ENCODE peak calls at places on chromosomes 1 and 21, in six cellular contexts. One of them, this sample, is unnamed.

GRCh38 chr1:19450811-19451564 is 34.4 kb downstream of the CAPZB start:
- DNase-seq in HTR-8/SVneo: peak; percentile 72
- DNase-seq in AG09319: peak; percentile 93
- DNase-seq in left cardiac atrium: no peak
- DNase-seq in stimulated activated CD4-positive, alpha-beta T cell treated with anti-CD3 and anti-CD28 coated beads, TNF-alpha, amount 100 ng/mL, for 4 hours: no peak
- DNase-seq in activated T-helper 1 cell treated with anti-CD3 and anti-CD28 coated beads, Interleukin-12 subunit alpha, Interleukin-12 subunit beta, Interleukin-2, Interleukin-4 antibody, amounts not matched to agents 30 ng/mL and 10 ng/mL and 1 ng/mL, durations not matched to agents 14 hours and 24 hours and 36 hours: no peak
- DNase-seq in this sample: no peak

GRCh38 chr1:81699234-81699633 is 101.5 kb upstream of the ADGRL2 start:
- DNase-seq in HTR-8/SVneo: no peak
- DNase-seq in AG09319: no peak
- DNase-seq in left cardiac atrium: no peak
- DNase-seq in stimulated activated CD4-positive, alpha-beta T cell treated with anti-CD3 and anti-CD28 coated beads, TNF-alpha, amount 100 ng/mL, for 4 hours: no peak
- DNase-seq in activated T-helper 1 cell treated with anti-CD3 and anti-CD28 coated beads, Interleukin-12 subunit alpha, Interleukin-12 subunit beta, Interleukin-2, Interleukin-4 antibody, amounts not matched to agents 30 ng/mL and 10 ng/mL and 1 ng/mL, durations not matched to agents 14 hours and 24 hours and 36 hours: no peak
- DNase-seq in this sample: no peak

GRCh38 chr1:230913496-230913895 is 45.2 kb upstream of the C1orf198 start:
- DNase-seq in HTR-8/SVneo: no peak
- DNase-seq in AG09319: no peak
- DNase-seq in left cardiac atrium: no peak
- DNase-seq in stimulated activated CD4-positive, alpha-beta T cell treated with anti-CD3 and anti-CD28 coated beads, TNF-alpha, amount 100 ng/mL, for 4 hours: no peak
- DNase-seq in activated T-helper 1 cell treated with anti-CD3 and anti-CD28 coated beads, Interleukin-12 subunit alpha, Interleukin-12 subunit beta, Interleukin-2, Interleukin-4 antibody, amounts not matched to agents 30 ng/mL and 10 ng/mL and 1 ng/mL, durations not matched to agents 14 hours and 24 hours and 36 hours: no peak
- DNase-seq in this sample: no peak

GRCh38 chr1:81921344-81921743 is 120.6 kb downstream of the ADGRL2 start:
- DNase-seq in HTR-8/SVneo: no peak
- DNase-seq in AG09319: no peak
- DNase-seq in left cardiac atrium: no peak
- DNase-seq in stimulated activated CD4-positive, alpha-beta T cell treated with anti-CD3 and anti-CD28 coated beads, TNF-alpha, amount 100 ng/mL, for 4 hours: no peak
- DNase-seq in activated T-helper 1 cell treated with anti-CD3 and anti-CD28 coated beads, Interleukin-12 subunit alpha, Interleukin-12 subunit beta, Interleukin-2, Interleukin-4 antibody, amounts not matched to agents 30 ng/mL and 10 ng/mL and 1 ng/mL, durations not matched to agents 14 hours and 24 hours and 36 hours: no peak
- DNase-seq in this sample: no peak

GRCh38 chr1:1019122-1019999 is 559 bp upstream of the AGRN start:
- DNase-seq in HTR-8/SVneo: peak; percentile 76
- DNase-seq in AG09319: peak; percentile 67
- DNase-seq in left cardiac atrium: peak; percentile 86
- DNase-seq in stimulated activated CD4-positive, alpha-beta T cell treated with anti-CD3 and anti-CD28 coated beads, TNF-alpha, amount 100 ng/mL, for 4 hours: peak; percentile 67
- DNase-seq in activated T-helper 1 cell treated with anti-CD3 and anti-CD28 coated beads, Interleukin-12 subunit alpha, Interleukin-12 subunit beta, Interleukin-2, Interleukin-4 antibody, amounts not matched to agents 30 ng/mL and 10 ng/mL and 1 ng/mL, durations not matched to agents 14 hours and 24 hours and 36 hours: peak; percentile 75
- DNase-seq in this sample: peak; percentile 67

GRCh38 chr21:44259082-44259705 is 2.5 kb downstream of the DNMT3L start:
- DNase-seq in HTR-8/SVneo: no peak
- DNase-seq in AG09319: no peak
- DNase-seq in left cardiac atrium: peak; percentile 13
- DNase-seq in stimulated activated CD4-positive, alpha-beta T cell treated with anti-CD3 and anti-CD28 coated beads, TNF-alpha, amount 100 ng/mL, for 4 hours: no peak
- DNase-seq in activated T-helper 1 cell treated with anti-CD3 and anti-CD28 coated beads, Interleukin-12 subunit alpha, Interleukin-12 subunit beta, Interleukin-2, Interleukin-4 antibody, amounts not matched to agents 30 ng/mL and 10 ng/mL and 1 ng/mL, durations not matched to agents 14 hours and 24 hours and 36 hours: no peak
- DNase-seq in this sample: no peak

GRCh38 chr1:182069028-182069466 is 7.5 kb upstream of the ZNF648 start:
- DNase-seq in HTR-8/SVneo: peak; percentile 63
- DNase-seq in AG09319: no peak
- DNase-seq in left cardiac atrium: peak; percentile 49
- DNase-seq in stimulated activated CD4-positive, alpha-beta T cell treated with anti-CD3 and anti-CD28 coated beads, TNF-alpha, amount 100 ng/mL, for 4 hours: no peak
- DNase-seq in activated T-helper 1 cell treated with anti-CD3 and anti-CD28 coated beads, Interleukin-12 subunit alpha, Interleukin-12 subunit beta, Interleukin-2, Interleukin-4 antibody, amounts not matched to agents 30 ng/mL and 10 ng/mL and 1 ng/mL, durations not matched to agents 14 hours and 24 hours and 36 hours: no peak
- DNase-seq in this sample: no peak

GRCh38 chr1:231806623-231807470 is 180.3 kb downstream of the DISC1 start:
- DNase-seq in HTR-8/SVneo: peak; percentile 60
- DNase-seq in AG09319: no peak
- DNase-seq in left cardiac atrium: peak; percentile 46
- DNase-seq in stimulated activated CD4-positive, alpha-beta T cell treated with anti-CD3 and anti-CD28 coated beads, TNF-alpha, amount 100 ng/mL, for 4 hours: no peak
- DNase-seq in activated T-helper 1 cell treated with anti-CD3 and anti-CD28 coated beads, Interleukin-12 subunit alpha, Interleukin-12 subunit beta, Interleukin-2, Interleukin-4 antibody, amounts not matched to agents 30 ng/mL and 10 ng/mL and 1 ng/mL, durations not matched to agents 14 hours and 24 hours and 36 hours: peak; percentile 7
- DNase-seq in this sample: no peak

GRCh38 chr1:81428998-81429397 is 371.7 kb upstream of the ADGRL2 start:
- DNase-seq in HTR-8/SVneo: no peak
- DNase-seq in AG09319: no peak
- DNase-seq in left cardiac atrium: no peak
- DNase-seq in stimulated activated CD4-positive, alpha-beta T cell treated with anti-CD3 and anti-CD28 coated beads, TNF-alpha, amount 100 ng/mL, for 4 hours: no peak
- DNase-seq in activated T-helper 1 cell treated with anti-CD3 and anti-CD28 coated beads, Interleukin-12 subunit alpha, Interleukin-12 subunit beta, Interleukin-2, Interleukin-4 antibody, amounts not matched to agents 30 ng/mL and 10 ng/mL and 1 ng/mL, durations not matched to agents 14 hours and 24 hours and 36 hours: no peak
- DNase-seq in this sample: no peak

GRCh38 chr21:25657140-25657539 is 18.1 kb downstream of the JAM2 start:
- DNase-seq in HTR-8/SVneo: no peak
- DNase-seq in AG09319: no peak
- DNase-seq in left cardiac atrium: no peak
- DNase-seq in stimulated activated CD4-positive, alpha-beta T cell treated with anti-CD3 and anti-CD28 coated beads, TNF-alpha, amount 100 ng/mL, for 4 hours: no peak
- DNase-seq in activated T-helper 1 cell treated with anti-CD3 and anti-CD28 coated beads, Interleukin-12 subunit alpha, Interleukin-12 subunit beta, Interleukin-2, Interleukin-4 antibody, amounts not matched to agents 30 ng/mL and 10 ng/mL and 1 ng/mL, durations not matched to agents 14 hours and 24 hours and 36 hours: no peak
- DNase-seq in this sample: no peak

GRCh38 chr1:223344491-223344890 is 19.5 kb downstream of the SUSD4 start:
- DNase-seq in HTR-8/SVneo: no peak
- DNase-seq in AG09319: no peak
- DNase-seq in left cardiac atrium: peak; percentile 56
- DNase-seq in stimulated activated CD4-positive, alpha-beta T cell treated with anti-CD3 and anti-CD28 coated beads, TNF-alpha, amount 100 ng/mL, for 4 hours: no peak
- DNase-seq in activated T-helper 1 cell treated with anti-CD3 and anti-CD28 coated beads, Interleukin-12 subunit alpha, Interleukin-12 subunit beta, Interleukin-2, Interleukin-4 antibody, amounts not matched to agents 30 ng/mL and 10 ng/mL and 1 ng/mL, durations not matched to agents 14 hours and 24 hours and 36 hours: no peak
- DNase-seq in this sample: no peak

GRCh38 chr1:204451352-204452124 is 39.9 kb upstream of the PPP1R15B start:
- DNase-seq in HTR-8/SVneo: no peak
- DNase-seq in AG09319: no peak
- DNase-seq in left cardiac atrium: no peak
- DNase-seq in stimulated activated CD4-positive, alpha-beta T cell treated with anti-CD3 and anti-CD28 coated beads, TNF-alpha, amount 100 ng/mL, for 4 hours: no peak
- DNase-seq in activated T-helper 1 cell treated with anti-CD3 and anti-CD28 coated beads, Interleukin-12 subunit alpha, Interleukin-12 subunit beta, Interleukin-2, Interleukin-4 antibody, amounts not matched to agents 30 ng/mL and 10 ng/mL and 1 ng/mL, durations not matched to agents 14 hours and 24 hours and 36 hours: no peak
- DNase-seq in this sample: no peak

GRCh38 chr21:44353200-44353970 is at the start of gene TRPM2:
- DNase-seq in HTR-8/SVneo: no peak
- DNase-seq in AG09319: no peak
- DNase-seq in left cardiac atrium: no peak
- DNase-seq in stimulated activated CD4-positive, alpha-beta T cell treated with anti-CD3 and anti-CD28 coated beads, TNF-alpha, amount 100 ng/mL, for 4 hours: no peak
- DNase-seq in activated T-helper 1 cell treated with anti-CD3 and anti-CD28 coated beads, Interleukin-12 subunit alpha, Interleukin-12 subunit beta, Interleukin-2, Interleukin-4 antibody, amounts not matched to agents 30 ng/mL and 10 ng/mL and 1 ng/mL, durations not matched to agents 14 hours and 24 hours and 36 hours: peak; percentile 24
- DNase-seq in this sample: peak; percentile 23

GRCh38 chr1:162093095-162093494 is 23.6 kb downstream of the NOS1AP start:
- DNase-seq in HTR-8/SVneo: no peak
- DNase-seq in AG09319: no peak
- DNase-seq in left cardiac atrium: no peak
- DNase-seq in stimulated activated CD4-positive, alpha-beta T cell treated with anti-CD3 and anti-CD28 coated beads, TNF-alpha, amount 100 ng/mL, for 4 hours: no peak
- DNase-seq in activated T-helper 1 cell treated with anti-CD3 and anti-CD28 coated beads, Interleukin-12 subunit alpha, Interleukin-12 subunit beta, Interleukin-2, Interleukin-4 antibody, amounts not matched to agents 30 ng/mL and 10 ng/mL and 1 ng/mL, durations not matched to agents 14 hours and 24 hours and 36 hours: no peak
- DNase-seq in this sample: no peak

GRCh38 chr1:153400244-153400643 is 9.4 kb upstream of the S100A8 start:
- DNase-seq in HTR-8/SVneo: no peak
- DNase-seq in AG09319: no peak
- DNase-seq in left cardiac atrium: no peak
- DNase-seq in stimulated activated CD4-positive, alpha-beta T cell treated with anti-CD3 and anti-CD28 coated beads, TNF-alpha, amount 100 ng/mL, for 4 hours: no peak
- DNase-seq in activated T-helper 1 cell treated with anti-CD3 and anti-CD28 coated beads, Interleukin-12 subunit alpha, Interleukin-12 subunit beta, Interleukin-2, Interleukin-4 antibody, amounts not matched to agents 30 ng/mL and 10 ng/mL and 1 ng/mL, durations not matched to agents 14 hours and 24 hours and 36 hours: no peak
- DNase-seq in this sample: no peak

GRCh38 chr1:16903054-16903453 is 7.3 kb downstream of the RNU1-2 start:
- DNase-seq in HTR-8/SVneo: no peak
- DNase-seq in AG09319: no peak
- DNase-seq in left cardiac atrium: no peak
- DNase-seq in stimulated activated CD4-positive, alpha-beta T cell treated with anti-CD3 and anti-CD28 coated beads, TNF-alpha, amount 100 ng/mL, for 4 hours: no peak
- DNase-seq in activated T-helper 1 cell treated with anti-CD3 and anti-CD28 coated beads, Interleukin-12 subunit alpha, Interleukin-12 subunit beta, Interleukin-2, Interleukin-4 antibody, amounts not matched to agents 30 ng/mL and 10 ng/mL and 1 ng/mL, durations not matched to agents 14 hours and 24 hours and 36 hours: no peak
- DNase-seq in this sample: no peak

GRCh38 chr1:41512701-41513387 is 28.4 kb upstream of the EDN2 start:
- DNase-seq in HTR-8/SVneo: no peak
- DNase-seq in AG09319: no peak
- DNase-seq in left cardiac atrium: no peak
- DNase-seq in stimulated activated CD4-positive, alpha-beta T cell treated with anti-CD3 and anti-CD28 coated beads, TNF-alpha, amount 100 ng/mL, for 4 hours: no peak
- DNase-seq in activated T-helper 1 cell treated with anti-CD3 and anti-CD28 coated beads, Interleukin-12 subunit alpha, Interleukin-12 subunit beta, Interleukin-2, Interleukin-4 antibody, amounts not matched to agents 30 ng/mL and 10 ng/mL and 1 ng/mL, durations not matched to agents 14 hours and 24 hours and 36 hours: no peak
- DNase-seq in this sample: no peak

GRCh38 chr21:14243461-14243860 is 27.5 kb downstream of the RBM11 start:
- DNase-seq in HTR-8/SVneo: no peak
- DNase-seq in AG09319: no peak
- DNase-seq in left cardiac atrium: no peak
- DNase-seq in stimulated activated CD4-positive, alpha-beta T cell treated with anti-CD3 and anti-CD28 coated beads, TNF-alpha, amount 100 ng/mL, for 4 hours: no peak
- DNase-seq in activated T-helper 1 cell treated with anti-CD3 and anti-CD28 coated beads, Interleukin-12 subunit alpha, Interleukin-12 subunit beta, Interleukin-2, Interleukin-4 antibody, amounts not matched to agents 30 ng/mL and 10 ng/mL and 1 ng/mL, durations not matched to agents 14 hours and 24 hours and 36 hours: no peak
- DNase-seq in this sample: no peak

GRCh38 chr1:184276416-184276815 is 110.4 kb upstream of the C1orf21 start:
- DNase-seq in HTR-8/SVneo: no peak
- DNase-seq in AG09319: no peak
- DNase-seq in left cardiac atrium: no peak
- DNase-seq in stimulated activated CD4-positive, alpha-beta T cell treated with anti-CD3 and anti-CD28 coated beads, TNF-alpha, amount 100 ng/mL, for 4 hours: no peak
- DNase-seq in activated T-helper 1 cell treated with anti-CD3 and anti-CD28 coated beads, Interleukin-12 subunit alpha, Interleukin-12 subunit beta, Interleukin-2, Interleukin-4 antibody, amounts not matched to agents 30 ng/mL and 10 ng/mL and 1 ng/mL, durations not matched to agents 14 hours and 24 hours and 36 hours: no peak
- DNase-seq in this sample: no peak

GRCh38 chr1:93076268-93076667 is 2.8 kb upstream of the MTF2 start:
- DNase-seq in HTR-8/SVneo: no peak
- DNase-seq in AG09319: no peak
- DNase-seq in left cardiac atrium: no peak
- DNase-seq in stimulated activated CD4-positive, alpha-beta T cell treated with anti-CD3 and anti-CD28 coated beads, TNF-alpha, amount 100 ng/mL, for 4 hours: no peak
- DNase-seq in activated T-helper 1 cell treated with anti-CD3 and anti-CD28 coated beads, Interleukin-12 subunit alpha, Interleukin-12 subunit beta, Interleukin-2, Interleukin-4 antibody, amounts not matched to agents 30 ng/mL and 10 ng/mL and 1 ng/mL, durations not matched to agents 14 hours and 24 hours and 36 hours: no peak
- DNase-seq in this sample: no peak